ENCODE peak calls at places on chromosome 16, in eight cellular contexts. One of them, this sample, is unnamed.

GRCh38 chr16:81427245-81427644 is 17.4 kb upstream of the CMIP start:
- DNase-seq in upper lobe of left lung: no peak
- DNase-seq in tibial nerve: no peak
- DNase-seq in left ventricle myocardium inferior: no peak
- DNase-seq in right lobe of liver: no peak
- DNase-seq in tibial artery: no peak
- DNase-seq in HCT116: no peak
- DNase-seq in fibroblast of lung: no peak
- DNase-seq in this sample: no peak

GRCh38 chr16:58503166-58503862 is 3.4 kb downstream of the NDRG4 start:
- DNase-seq in left ventricle myocardium inferior: no peak
- DNase-seq in upper lobe of left lung: peak; percentile 59
- DNase-seq in right lobe of liver: no peak
- DNase-seq in tibial artery: peak; percentile 44
- DNase-seq in fibroblast of lung: no peak
- DNase-seq in HCT116: no peak
- DNase-seq in tibial nerve: no peak
- DNase-seq in this sample: no peak

GRCh38 chr16:75042423-75043174 is 43.8 kb downstream of the ZNRF1 start:
- DNase-seq in HCT116: no peak
- DNase-seq in tibial artery: no peak
- DNase-seq in right lobe of liver: no peak
- DNase-seq in tibial nerve: no peak
- DNase-seq in upper lobe of left lung: no peak
- DNase-seq in left ventricle myocardium inferior: no peak
- DNase-seq in fibroblast of lung: no peak
- DNase-seq in this sample: no peak

GRCh38 chr16:55263271-55264250 is 60.4 kb upstream of the IRX6 start:
- DNase-seq in tibial artery: no peak
- DNase-seq in fibroblast of lung: no peak
- DNase-seq in tibial nerve: no peak
- DNase-seq in upper lobe of left lung: no peak
- DNase-seq in right lobe of liver: no peak
- DNase-seq in HCT116: no peak
- DNase-seq in left ventricle myocardium inferior: no peak
- DNase-seq in this sample: no peak

GRCh38 chr16:24833352-24833751 is 12.4 kb upstream of the SLC5A11 start:
- DNase-seq in tibial nerve: no peak
- DNase-seq in left ventricle myocardium inferior: no peak
- DNase-seq in upper lobe of left lung: no peak
- DNase-seq in fibroblast of lung: no peak
- DNase-seq in tibial artery: no peak
- DNase-seq in HCT116: no peak
- DNase-seq in right lobe of liver: no peak
- DNase-seq in this sample: no peak

GRCh38 chr16:82651921-82652601 is 25.3 kb downstream of the CDH13 start:
- DNase-seq in tibial nerve: no peak
- DNase-seq in upper lobe of left lung: no peak
- DNase-seq in left ventricle myocardium inferior: no peak
- DNase-seq in right lobe of liver: no peak
- DNase-seq in tibial artery: no peak
- DNase-seq in HCT116: no peak
- DNase-seq in fibroblast of lung: no peak
- DNase-seq in this sample: no peak

GRCh38 chr16:66717112-66717675 is 20.7 kb upstream of the CMTM4 start:
- DNase-seq in fibroblast of lung: peak; percentile 71
- DNase-seq in upper lobe of left lung: no peak
- DNase-seq in HCT116: no peak
- DNase-seq in tibial artery: no peak
- DNase-seq in right lobe of liver: no peak
- DNase-seq in tibial nerve: no peak
- DNase-seq in left ventricle myocardium inferior: peak; percentile 27
- DNase-seq in this sample: no peak

GRCh38 chr16:68022278-68022727 is 729 bp downstream of the DDX28 start:
- DNase-seq in tibial nerve: no peak
- DNase-seq in tibial artery: no peak
- DNase-seq in HCT116: no peak
- DNase-seq in right lobe of liver: peak; percentile 29
- DNase-seq in left ventricle myocardium inferior: no peak
- DNase-seq in fibroblast of lung: no peak
- DNase-seq in upper lobe of left lung: no peak
- DNase-seq in this sample: no peak

GRCh38 chr16:69927056-69927757 is 23.9 kb upstream of the CLEC18A start:
- DNase-seq in fibroblast of lung: peak; percentile 74
- DNase-seq in HCT116: no peak
- DNase-seq in upper lobe of left lung: peak; percentile 65
- DNase-seq in left ventricle myocardium inferior: peak; percentile 68
- DNase-seq in right lobe of liver: no peak
- DNase-seq in tibial artery: peak; percentile 91
- DNase-seq in tibial nerve: peak; percentile 64
- DNase-seq in this sample: no peak

GRCh38 chr16:54027126-54027922 is 259.3 kb downstream of the IRX3 start:
- DNase-seq in HCT116: no peak
- DNase-seq in right lobe of liver: no peak
- DNase-seq in tibial nerve: no peak
- DNase-seq in tibial artery: no peak
- DNase-seq in fibroblast of lung: peak; percentile 58
- DNase-seq in upper lobe of left lung: no peak
- DNase-seq in left ventricle myocardium inferior: no peak
- DNase-seq in this sample: no peak

GRCh38 chr16:71528863-71529262 is 2.6 kb downstream of the CHST4 start:
- DNase-seq in fibroblast of lung: no peak
- DNase-seq in upper lobe of left lung: no peak
- DNase-seq in tibial nerve: no peak
- DNase-seq in left ventricle myocardium inferior: no peak
- DNase-seq in HCT116: no peak
- DNase-seq in right lobe of liver: no peak
- DNase-seq in tibial artery: no peak
- DNase-seq in this sample: no peak

GRCh38 chr16:48131201-48131600 is 24.6 kb downstream of the ABCC12 start:
- DNase-seq in HCT116: no peak
- DNase-seq in right lobe of liver: no peak
- DNase-seq in tibial artery: no peak
- DNase-seq in upper lobe of left lung: no peak
- DNase-seq in tibial nerve: no peak
- DNase-seq in fibroblast of lung: no peak
- DNase-seq in left ventricle myocardium inferior: no peak
- DNase-seq in this sample: no peak

GRCh38 chr16:57530104-57530522 is 6.3 kb downstream of the CCDC102A start:
- DNase-seq in tibial nerve: no peak
- DNase-seq in tibial artery: peak; percentile 78
- DNase-seq in upper lobe of left lung: no peak
- DNase-seq in left ventricle myocardium inferior: peak; percentile 18
- DNase-seq in right lobe of liver: no peak
- DNase-seq in HCT116: no peak
- DNase-seq in fibroblast of lung: peak; percentile 58
- DNase-seq in this sample: peak; percentile 65

GRCh38 chr16:28572659-28573510 is 19.2 kb downstream of the SGF29 start:
- DNase-seq in HCT116: no peak
- DNase-seq in right lobe of liver: no peak
- DNase-seq in fibroblast of lung: peak; percentile 8
- DNase-seq in upper lobe of left lung: no peak
- DNase-seq in left ventricle myocardium inferior: peak; percentile 60
- DNase-seq in tibial artery: no peak
- DNase-seq in tibial nerve: no peak
- DNase-seq in this sample: no peak

GRCh38 chr16:346587-346986 is 5.9 kb downstream of the AXIN1 start:
- DNase-seq in left ventricle myocardium inferior: no peak
- DNase-seq in tibial nerve: no peak
- DNase-seq in right lobe of liver: no peak
- DNase-seq in tibial artery: no peak
- DNase-seq in upper lobe of left lung: no peak
- DNase-seq in fibroblast of lung: no peak
- DNase-seq in HCT116: no peak
- DNase-seq in this sample: no peak

GRCh38 chr16:30948087-30948955 is 547 bp upstream of the ORAI3 start:
- DNase-seq in left ventricle myocardium inferior: peak; percentile 83
- DNase-seq in tibial nerve: peak; percentile 91
- DNase-seq in HCT116: peak; percentile 92
- DNase-seq in right lobe of liver: peak; percentile 79
- DNase-seq in upper lobe of left lung: peak; percentile 92
- DNase-seq in fibroblast of lung: peak; percentile 99
- DNase-seq in tibial artery: peak; percentile 96
- DNase-seq in this sample: peak; percentile 87

GRCh38 chr16:85146922-85147651 is 34.8 kb upstream of the CIBAR2 start:
- DNase-seq in tibial nerve: no peak
- DNase-seq in tibial artery: no peak
- DNase-seq in fibroblast of lung: no peak
- DNase-seq in upper lobe of left lung: no peak
- DNase-seq in left ventricle myocardium inferior: no peak
- DNase-seq in HCT116: no peak
- DNase-seq in right lobe of liver: no peak
- DNase-seq in this sample: no peak

GRCh38 chr16:84813141-84813933 is 6.4 kb upstream of the CRISPLD2 start:
- DNase-seq in left ventricle myocardium inferior: no peak
- DNase-seq in tibial artery: no peak
- DNase-seq in fibroblast of lung: no peak
- DNase-seq in right lobe of liver: no peak
- DNase-seq in HCT116: no peak
- DNase-seq in upper lobe of left lung: no peak
- DNase-seq in tibial nerve: no peak
- DNase-seq in this sample: no peak

GRCh38 chr16:49756971-49757743 is 98.8 kb downstream of the ZNF423 start:
- DNase-seq in left ventricle myocardium inferior: no peak
- DNase-seq in tibial artery: no peak
- DNase-seq in right lobe of liver: no peak
- DNase-seq in fibroblast of lung: no peak
- DNase-seq in tibial nerve: no peak
- DNase-seq in upper lobe of left lung: no peak
- DNase-seq in HCT116: no peak
- DNase-seq in this sample: no peak

GRCh38 chr16:31421587-31421986 is 6.6 kb downstream of the COX6A2 start:
- DNase-seq in left ventricle myocardium inferior: no peak
- DNase-seq in right lobe of liver: no peak
- DNase-seq in HCT116: no peak
- DNase-seq in tibial nerve: no peak
- DNase-seq in fibroblast of lung: no peak
- DNase-seq in tibial artery: no peak
- DNase-seq in upper lobe of left lung: no peak
- DNase-seq in this sample: peak; percentile 21

GRCh38 chr16:87921236-87921773 is 15.0 kb downstream of the CA5A start:
- DNase-seq in right lobe of liver: no peak
- DNase-seq in HCT116: peak; percentile 15
- DNase-seq in fibroblast of lung: no peak
- DNase-seq in left ventricle myocardium inferior: no peak
- DNase-seq in upper lobe of left lung: no peak
- DNase-seq in tibial nerve: no peak
- DNase-seq in tibial artery: no peak
- DNase-seq in this sample: no peak

GRCh38 chr16:71339481-71340171 is 18.9 kb upstream of the CALB2 start:
- DNase-seq in upper lobe of left lung: no peak
- DNase-seq in HCT116: no peak
- DNase-seq in right lobe of liver: no peak
- DNase-seq in fibroblast of lung: no peak
- DNase-seq in tibial nerve: no peak
- DNase-seq in left ventricle myocardium inferior: no peak
- DNase-seq in tibial artery: no peak
- DNase-seq in this sample: no peak

GRCh38 chr16:85718682-85719081 is 29.9 kb upstream of the GINS2 start:
- DNase-seq in fibroblast of lung: no peak
- DNase-seq in tibial nerve: no peak
- DNase-seq in HCT116: no peak
- DNase-seq in left ventricle myocardium inferior: no peak
- DNase-seq in right lobe of liver: no peak
- DNase-seq in tibial artery: no peak
- DNase-seq in upper lobe of left lung: no peak
- DNase-seq in this sample: no peak

GRCh38 chr16:35308674-35309073 is 1849.3 kb downstream of the TP53TG3F start:
- DNase-seq in right lobe of liver: no peak
- DNase-seq in fibroblast of lung: no peak
- DNase-seq in tibial nerve: no peak
- DNase-seq in upper lobe of left lung: no peak
- DNase-seq in tibial artery: no peak
- DNase-seq in left ventricle myocardium inferior: no peak
- DNase-seq in HCT116: no peak
- DNase-seq in this sample: no peak

GRCh38 chr16:75012380-75013081 is 13.7 kb downstream of the ZNRF1 start:
- DNase-seq in tibial nerve: no peak
- DNase-seq in right lobe of liver: no peak
- DNase-seq in left ventricle myocardium inferior: no peak
- DNase-seq in HCT116: no peak
- DNase-seq in tibial artery: no peak
- DNase-seq in upper lobe of left lung: no peak
- DNase-seq in fibroblast of lung: no peak
- DNase-seq in this sample: no peak

GRCh38 chr16:28845173-28846079 is 722 bp downstream of the TUFM start:
- DNase-seq in fibroblast of lung: no peak
- DNase-seq in tibial artery: no peak
- DNase-seq in upper lobe of left lung: no peak
- DNase-seq in tibial nerve: no peak
- DNase-seq in left ventricle myocardium inferior: no peak
- DNase-seq in right lobe of liver: no peak
- DNase-seq in HCT116: peak; percentile 53
- DNase-seq in this sample: no peak

GRCh38 chr16:30541502-30542329 is 7.1 kb upstream of the ZNF747 start:
- DNase-seq in tibial nerve: no peak
- DNase-seq in upper lobe of left lung: no peak
- DNase-seq in right lobe of liver: no peak
- DNase-seq in tibial artery: no peak
- DNase-seq in fibroblast of lung: peak; percentile 77
- DNase-seq in left ventricle myocardium inferior: no peak
- DNase-seq in HCT116: no peak
- DNase-seq in this sample: no peak

GRCh38 chr16:2512920-2513404 is 790 bp upstream of the ATP6V0C start:
- DNase-seq in upper lobe of left lung: peak; percentile 73
- DNase-seq in tibial artery: no peak
- DNase-seq in tibial nerve: no peak
- DNase-seq in left ventricle myocardium inferior: no peak
- DNase-seq in HCT116: no peak
- DNase-seq in fibroblast of lung: no peak
- DNase-seq in right lobe of liver: peak; percentile 26
- DNase-seq in this sample: peak; percentile 69
- TF ChIP-seq CTCF in upper lobe of left lung: no peak
- TF ChIP-seq CTCF in tibial artery: no peak
- TF ChIP-seq CTCF in tibial nerve: no peak
- TF ChIP-seq CTCF in left ventricle myocardium inferior: no peak
- TF ChIP-seq CTCF in HCT116: no peak
- TF ChIP-seq CTCF in fibroblast of lung: no peak
- TF ChIP-seq CTCF in right lobe of liver: no peak
- TF ChIP-seq CTCF in this sample: no peak

GRCh38 chr16:79902351-79902750 is 301.8 kb upstream of the MAF start:
- DNase-seq in left ventricle myocardium inferior: no peak
- DNase-seq in HCT116: no peak
- DNase-seq in fibroblast of lung: no peak
- DNase-seq in upper lobe of left lung: no peak
- DNase-seq in tibial nerve: no peak
- DNase-seq in right lobe of liver: no peak
- DNase-seq in tibial artery: no peak
- DNase-seq in this sample: no peak
- H3K27ac ChIP-seq in left ventricle myocardium inferior: no peak overlapping the region
- H3K27ac ChIP-seq in HCT116: no peak overlapping the region
- H3K27ac ChIP-seq in fibroblast of lung: no peak overlapping the region
- H3K27ac ChIP-seq in upper lobe of left lung: no peak overlapping the region
- H3K27ac ChIP-seq in tibial nerve: no peak overlapping the region
- H3K27ac ChIP-seq in right lobe of liver: no peak overlapping the region
- H3K27ac ChIP-seq in tibial artery: no peak overlapping the region
- H3K27ac ChIP-seq in this sample: no peak overlapping the region

GRCh38 chr16:11586375-11586855 is 304 bp downstream of the LITAF start:
- DNase-seq in HCT116: no peak
- DNase-seq in fibroblast of lung: no peak
- DNase-seq in tibial nerve: no peak
- DNase-seq in left ventricle myocardium inferior: peak; percentile 20
- DNase-seq in tibial artery: no peak
- DNase-seq in upper lobe of left lung: no peak
- DNase-seq in right lobe of liver: peak; percentile 39
- DNase-seq in this sample: no peak
- H3K4me1 ChIP-seq in HCT116: peaks cover 13% of the 10 kb centered on the region
- H3K4me1 ChIP-seq in fibroblast of lung: peaks cover 9% of the 10 kb centered on the region
- H3K4me1 ChIP-seq in tibial nerve: peaks cover 58% of the 10 kb centered on the region
- H3K4me1 ChIP-seq in left ventricle myocardium inferior: peaks cover 54% of the 10 kb centered on the region
- H3K4me1 ChIP-seq in tibial artery: peaks cover 28% of the 10 kb centered on the region
- H3K4me1 ChIP-seq in upper lobe of left lung: peaks cover 27% of the 10 kb centered on the region
- H3K4me1 ChIP-seq in right lobe of liver: peaks cover 21% of the 10 kb centered on the region
- H3K4me1 ChIP-seq in this sample: peaks cover 30% of the 10 kb centered on the region

GRCh38 chr16:4409081-4409932 is 7.1 kb downstream of the CORO7 start:
- DNase-seq in upper lobe of left lung: no peak
- DNase-seq in HCT116: no peak
- DNase-seq in fibroblast of lung: no peak
- DNase-seq in tibial artery: peak; percentile 58
- DNase-seq in tibial nerve: no peak
- DNase-seq in left ventricle myocardium inferior: no peak
- DNase-seq in right lobe of liver: no peak
- DNase-seq in this sample: no peak
- TF ChIP-seq CTCF in upper lobe of left lung: no peak
- TF ChIP-seq CTCF in HCT116: peak; percentile 28
- TF ChIP-seq CTCF in fibroblast of lung: peak; percentile 11
- TF ChIP-seq CTCF in tibial artery: no peak
- TF ChIP-seq CTCF in tibial nerve: no peak
- TF ChIP-seq CTCF in left ventricle myocardium inferior: peak; percentile 25
- TF ChIP-seq CTCF in right lobe of liver: no peak
- TF ChIP-seq CTCF in this sample: no peak